ENCODE peak calls at places on chromosomes 16 and 17, in four cellular contexts. Q is ELF-1, Y is DMS153, Z is ACHN. R is an unnamed sample.

GRCh38 chr17:13114601-13115024 is 96.8 kb upstream of the ELAC2 start:
- DNase-seq in Q (peak), Y (no peak), Z (peak), R (no peak)

GRCh38 chr17:39722965-39723848 is 7.1 kb downstream of the MIEN1 start:
- DNase-seq in Z (no peak), Q (peak), Y (no peak), R (no peak)

GRCh38 chr17:78908426-78908825 is 5.4 kb upstream of the CEP295NL start:
- DNase-seq in Z (no peak), Q (no peak), Y (no peak), R (no peak)

GRCh38 chr17:44010966-44011647 is 3.7 kb downstream of the TMEM101 start:
- DNase-seq in Z (no peak), Y (no peak), Q (no peak), R (no peak)

GRCh38 chr16:8568231-8568617 is 22.1 kb downstream of the TMEM114 start:
- DNase-seq in Z (no peak), Q (no peak), Y (no peak), R (no peak)

GRCh38 chr16:72309001-72309400 is 137.0 kb upstream of the PMFBP1 start:
- DNase-seq in Z (no peak), Y (no peak), Q (no peak), R (no peak)

GRCh38 chr17:77728022-77728671 is 230.4 kb upstream of the TNRC6C start:
- DNase-seq in Q (no peak), Y (peak), Z (no peak), R (no peak)

GRCh38 chr16:75627856-75628255 is 4.8 kb upstream of the ADAT1 start:
- DNase-seq in Q (no peak), Y (no peak), Z (no peak), R (no peak)

GRCh38 chr16:90077757-90078593 is 844 bp upstream of the PRDM7 start:
- DNase-seq in Y (peak), Q (no peak), Z (peak), R (no peak)

GRCh38 chr17:57873261-57874057 is 23.6 kb upstream of the MRPS23 start:
- DNase-seq in Q (no peak), Y (no peak), Z (no peak), R (no peak)